ENCODE peak calls at places on chromosomes 12 and 14, in ten cellular contexts. J is esophagus squamous epithelium, S is fibroblast of mammary gland, D is neural crest cell, O is body of pancreas, A is GM06990, U is WTC11, B is GM23338, V is thoracic aorta, H is lung. Q is an unnamed sample.

GRCh38 chr14:99229654-99230215 is 42.3 kb downstream of the BCL11B start:
- DNase-seq in H (no peak), A (no peak), O (no peak), V (no peak), D (no peak), S (no peak), U (no peak), J (no peak), B (no peak), Q (no peak)

GRCh38 chr12:2963760-2964292 is 4.6 kb downstream of the TEAD4 start:
- DNase-seq in B (peak), O (no peak), H (no peak), D (no peak), A (no peak), V (no peak), U (peak), J (no peak), S (peak), Q (no peak)

GRCh38 chr12:74539261-74539660 is 1.6 kb downstream of the ATXN7L3B start:
- DNase-seq in V (no peak), U (no peak), B (no peak), J (no peak), A (no peak), H (no peak), D (no peak), S (no peak), O (no peak), Q (no peak)

GRCh38 chr12:6603095-6603567 is 4.0 kb downstream of the CHD4 start:
- DNase-seq in S (peak), U (no peak), B (no peak), H (no peak), V (peak), J (no peak), O (peak), D (no peak), A (no peak), Q (peak)

GRCh38 chr12:93751864-93752610 is 74.9 kb downstream of the CRADD start:
- DNase-seq in O (no peak), U (no peak), A (no peak), D (no peak), H (peak), S (peak), J (no peak), B (no peak), V (no peak), Q (no peak)

GRCh38 chr12:42094277-42094676 is 50.4 kb downstream of the GXYLT1 start:
- DNase-seq in V (no peak), O (no peak), H (no peak), B (no peak), J (no peak), U (no peak), D (no peak), A (no peak), S (peak), Q (no peak)

GRCh38 chr14:41604793-41605534 is 1.7 kb upstream of the LRFN5 start:
- DNase-seq in A (no peak), V (no peak), S (peak), D (peak), O (no peak), B (peak), H (no peak), J (no peak), U (peak), Q (no peak)

GRCh38 chr12:56115329-56115728 is 1.1 kb upstream of the RPL41 start:
- DNase-seq in H (no peak), B (peak), D (no peak), S (peak), J (no peak), U (no peak), A (no peak), O (peak), V (no peak), Q (no peak)

GRCh38 chr12:12868836-12869235 is 22.5 kb upstream of the GPRC5A start:
- DNase-seq in U (no peak), D (no peak), A (no peak), V (no peak), H (no peak), J (no peak), S (no peak), B (no peak), O (no peak), Q (no peak)

GRCh38 chr12:20423557-20423956 is 55.2 kb downstream of the PDE3A start:
- DNase-seq in B (peak), D (no peak), S (no peak), V (no peak), U (no peak), O (no peak), H (no peak), A (no peak), J (no peak), Q (no peak)

GRCh38 chr12:50659260-50659659 is 104.6 kb upstream of the ATF1 start:
- DNase-seq in H (no peak), U (no peak), D (no peak), V (no peak), S (no peak), B (no peak), J (no peak), O (no peak), A (no peak), Q (no peak)

GRCh38 chr12:112022241-112023016 is 9.2 kb downstream of the ERP29 start:
- DNase-seq in D (no peak), J (no peak), A (no peak), S (no peak), O (no peak), U (no peak), B (no peak), V (no peak), H (no peak), Q (no peak)

GRCh38 chr12:14256555-14257169 is 108.8 kb upstream of the ATF7IP start:
- DNase-seq in J (peak), V (peak), O (peak), D (peak), A (no peak), B (peak), S (peak), U (peak), H (peak), Q (peak)

GRCh38 chr12:79555006-79555925 is 135.5 kb downstream of the PAWR start:
- DNase-seq in V (no peak), U (no peak), D (no peak), O (no peak), A (no peak), J (no peak), B (peak), H (no peak), S (peak), Q (peak)

GRCh38 chr12:3202734-3203446 is 125.7 kb downstream of the TSPAN9 start:
- DNase-seq in J (no peak), O (peak), B (peak), S (peak), U (peak), D (peak), H (peak), V (no peak), A (no peak), Q (peak)

GRCh38 chr12:108457006-108457733 is 57.9 kb upstream of the FICD start:
- DNase-seq in H (no peak), V (no peak), A (peak), B (peak), O (no peak), D (peak), S (peak), J (no peak), U (no peak), Q (peak)

GRCh38 chr14:24075485-24076301 is 4.3 kb downstream of the CPNE6 start:
- DNase-seq in S (no peak), B (no peak), U (no peak), O (no peak), H (no peak), V (no peak), J (no peak), A (peak), D (no peak), Q (peak)

GRCh38 chr14:23160924-23161522 is 22.4 kb downstream of the SLC7A8 start:
- DNase-seq in V (no peak), H (peak), S (peak), A (no peak), O (peak), B (peak), U (peak), J (peak), D (no peak), Q (no peak)

GRCh38 chr12:22282283-22282682 is 52.2 kb downstream of the ST8SIA1 start:
- DNase-seq in H (no peak), V (no peak), D (no peak), J (no peak), U (no peak), B (no peak), S (peak), O (no peak), A (no peak), Q (no peak)

GRCh38 chr12:86421333-86421732 is 165.1 kb upstream of the MGAT4C start:
- DNase-seq in V (no peak), D (no peak), U (no peak), A (no peak), O (no peak), B (no peak), H (no peak), S (no peak), J (no peak), Q (no peak)

GRCh38 chr12:91567100-91567485 is 384.5 kb upstream of the DCN start:
- DNase-seq in V (no peak), J (no peak), H (no peak), B (no peak), U (no peak), S (no peak), O (no peak), A (no peak), D (no peak), Q (no peak)
- TF ChIP-seq CTCF in V (no peak), J (no peak), H (no peak), B (no peak), U (no peak), S (no peak), O (no peak), A (no peak), D (no peak), Q (no peak)

GRCh38 chr14:75005357-75005756 is 2.6 kb downstream of the EIF2B2 start:
- DNase-seq in B (no peak), U (no peak), S (no peak), O (no peak), J (no peak), A (no peak), D (no peak), V (no peak), H (no peak), Q (no peak)

GRCh38 chr14:75001899-75002298 is 822 bp upstream of the EIF2B2 start:
- DNase-seq in S (no peak), V (no peak), O (no peak), A (no peak), U (no peak), D (no peak), H (no peak), B (no peak), J (no peak), Q (no peak)

GRCh38 chr14:75003250-75004027 is 718 bp downstream of the EIF2B2 start:
- DNase-seq in S (no peak), O (no peak), U (no peak), B (no peak), A (no peak), J (no peak), V (no peak), D (no peak), H (no peak), Q (no peak)

GRCh38 chr14:75001261-75001660 is 1.5 kb upstream of the EIF2B2 start:
- DNase-seq in U (no peak), V (no peak), J (no peak), O (no peak), D (no peak), S (no peak), H (no peak), A (no peak), B (no peak), Q (no peak)

GRCh38 chr14:75002392-75003249 is at the start of gene EIF2B2:
- DNase-seq in O (peak), S (peak), H (peak), B (peak), A (peak), U (peak), J (peak), D (peak), V (peak), Q (peak)
- TF ChIP-seq CTCF in O (no peak), S (no peak), H (no peak), B (peak), A (no peak), U (no peak), J (peak), D (peak), V (peak), Q (no peak)

GRCh38 chr12:119803391-119803791 is 73.7 kb downstream of the CIT start:
- DNase-seq in S (peak), U (peak), J (no peak), O (peak), V (no peak), A (no peak), B (peak), D (peak), H (no peak), Q (no peak)
- TF ChIP-seq CTCF in S (no peak), U (no peak), J (no peak), O (no peak), V (no peak), A (no peak), B (no peak), D (no peak), H (no peak), Q (no peak)

GRCh38 chr14:71780822-71781221 is 151.4 kb upstream of the RGS6 start:
- DNase-seq in A (no peak), U (no peak), J (no peak), H (no peak), B (no peak), O (no peak), V (no peak), D (no peak), S (no peak), Q (no peak)

GRCh38 chr14:71773900-71774481 is 158.2 kb upstream of the RGS6 start:
- DNase-seq in O (no peak), J (no peak), U (no peak), S (no peak), V (no peak), D (no peak), A (no peak), B (no peak), H (no peak), Q (no peak)

GRCh38 chr14:71780075-71780474 is 152.2 kb upstream of the RGS6 start:
- DNase-seq in A (no peak), H (no peak), D (no peak), B (no peak), S (no peak), V (no peak), U (no peak), O (no peak), J (no peak), Q (no peak)

DNA sequence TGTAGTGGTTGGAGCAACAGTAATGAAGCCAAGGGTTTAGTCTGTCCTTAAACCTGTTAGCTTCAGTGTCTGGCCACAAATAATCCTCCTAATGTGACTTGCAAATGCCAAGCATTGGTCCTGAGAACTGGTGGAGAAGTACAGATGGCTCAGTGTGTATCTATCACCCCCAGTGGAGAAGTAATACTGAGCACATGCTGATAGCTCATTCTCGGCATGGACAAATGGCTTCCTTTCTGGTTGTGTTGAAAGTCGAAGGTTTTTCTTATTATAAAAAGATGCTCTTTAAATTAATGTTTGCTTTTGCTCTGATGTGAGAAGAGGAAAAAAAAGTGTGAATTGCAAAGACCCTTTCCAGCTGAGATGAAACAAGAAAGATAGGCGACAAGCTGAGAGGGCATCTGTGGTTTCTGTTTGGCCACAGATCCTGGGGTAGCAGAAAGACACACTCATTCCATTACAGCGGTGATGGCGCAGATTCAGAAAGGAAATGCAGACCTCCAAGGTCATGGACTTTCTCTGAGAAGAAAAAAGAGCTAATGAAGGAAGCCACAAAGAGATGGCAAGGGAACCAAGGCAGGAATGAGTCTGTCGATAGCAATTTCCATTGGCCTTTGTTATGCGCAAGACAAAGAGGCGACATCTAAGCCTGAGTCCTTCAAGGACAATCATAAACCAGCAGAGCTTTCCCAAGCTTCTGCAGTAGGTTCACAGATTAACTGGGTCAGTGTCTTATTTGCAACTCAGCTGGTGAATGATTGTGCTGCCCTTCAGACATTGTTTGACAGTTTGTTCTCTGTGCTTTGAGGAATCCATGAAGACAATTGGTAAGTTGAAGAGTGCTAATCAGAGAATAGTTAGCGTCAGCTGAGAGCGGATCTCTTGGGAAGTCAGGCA is 155.5 kb upstream of the RGS6 start:
- DNase-seq in A (no peak), D (no peak), O (no peak), V (no peak), U (no peak), J (no peak), S (no peak), B (peak), H (no peak), Q (no peak)
- TF ChIP-seq CTCF in A (peak), D (no peak), O (no peak), V (no peak), U (no peak), J (no peak), S (no peak), B (no peak), H (no peak), Q (no peak)

DNA sequence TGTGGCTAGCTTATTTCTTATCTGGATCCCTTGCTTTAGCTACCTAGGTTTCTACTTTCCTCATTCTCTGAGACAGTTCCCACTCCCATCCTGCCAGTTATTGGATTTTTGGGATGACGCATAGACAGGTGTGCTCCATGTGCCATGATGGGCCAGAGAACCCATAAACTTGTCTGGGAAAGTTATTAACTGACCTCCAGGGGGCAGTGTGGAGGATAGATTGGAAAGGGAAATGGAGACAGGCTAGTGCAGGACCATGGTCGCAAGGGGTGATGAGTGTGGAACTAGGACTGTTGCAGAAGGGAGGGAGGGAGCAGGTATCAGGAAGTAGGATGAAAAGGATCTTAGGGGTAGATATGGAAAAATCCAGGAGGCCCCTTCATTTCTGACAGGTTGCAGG is 80.3 kb downstream of the ESRRB start:
- DNase-seq in H (no peak), D (peak), O (peak), U (peak), A (no peak), V (no peak), S (peak), J (no peak), B (peak), Q (peak)
- TF ChIP-seq CTCF in H (no peak), D (peak), O (peak), U (peak), A (peak), V (no peak), S (peak), J (peak), B (peak), Q (peak)

Q was measured in GM13977.